ENCODE peak calls at places on chromosomes 16 and 17, in five cellular contexts. Z is GM12878, P is K562, U is H1, Y is HepG2. H is an unnamed sample.
A peak's percentile ranks its signal among the peaks of the same experiment; 100 is the strongest.

GRCh38 chr17:8695241-8695640 is 49.4 kb downstream of the CCDC42 start:
- DNase-seq in Z (no peak), P (no peak), U (no peak), Y (no peak), H (no peak)

GRCh38 chr17:50542795-50543774 is 3.9 kb upstream of the SPATA20 start:
- DNase-seq in Z (no peak), P (no peak), U (no peak), Y (peak; percentile 99), H (no peak)

GRCh38 chr17:30475206-30475605 is 2.0 kb upstream of the GOSR1 start:
- DNase-seq in Z (no peak), P (peak; percentile 6), U (no peak), Y (no peak), H (no peak)

GRCh38 chr17:50935201-50936124 is 69.3 kb upstream of the TOB1 start:
- DNase-seq in Z (no peak), P (no peak), U (no peak), Y (peak; percentile 63), H (no peak)

GRCh38 chr16:49458656-49459445 is 85.2 kb downstream of the C16orf78 start:
- DNase-seq in Z (no peak), P (no peak), U (no peak), Y (no peak), H (no peak)

GRCh38 chr17:3798273-3799180 is 2.5 kb downstream of the ITGAE start:
- DNase-seq in Z (no peak), P (no peak), U (no peak), Y (no peak), H (no peak)

GRCh38 chr17:70320642-70321345 is 151.5 kb downstream of the KCNJ2 start:
- DNase-seq in Z (no peak), P (no peak), U (no peak), Y (no peak), H (no peak)

GRCh38 chr16:17365591-17366298 is 105.0 kb downstream of the XYLT1 start:
- DNase-seq in Z (no peak), P (no peak), U (no peak), Y (no peak), H (no peak)

GRCh38 chr17:7774037-7774659 is 56.6 kb downstream of the DNAH2 start:
- DNase-seq in Z (no peak), P (peak; percentile 10), U (no peak), Y (peak; percentile 86), H (no peak)

GRCh38 chr16:64841482-64841881 is 280.4 kb downstream of the CDH11 start:
- DNase-seq in Z (no peak), P (no peak), U (no peak), Y (no peak), H (no peak)

GRCh38 chr16:71345031-71345430 is 13.5 kb upstream of the CALB2 start:
- DNase-seq in Z (no peak), P (no peak), U (no peak), Y (no peak), H (no peak)

GRCh38 chr16:17585449-17586080 is 114.8 kb upstream of the XYLT1 start:
- DNase-seq in Z (no peak), P (no peak), U (no peak), Y (no peak), H (no peak)

GRCh38 chr17:410674-411401 is 58.2 kb upstream of the RPH3AL start:
- DNase-seq in Z (no peak), P (peak; percentile 62), U (peak; percentile 52), Y (no peak), H (no peak)

GRCh38 chr16:66287416-66287815 is 79.1 kb upstream of the CDH5 start:
- DNase-seq in Z (no peak), P (no peak), U (no peak), Y (no peak), H (no peak)

GRCh38 chr16:65012357-65012756 is 109.5 kb downstream of the CDH11 start:
- DNase-seq in Z (no peak), P (no peak), U (no peak), Y (no peak), H (no peak)

GRCh38 chr17:10036511-10037061 is 131.5 kb upstream of the RCVRN start:
- DNase-seq in Z (no peak), P (no peak), U (no peak), Y (peak; percentile 52), H (no peak)

GRCh38 chr16:49478107-49478506 is 104.5 kb downstream of the C16orf78 start:
- DNase-seq in Z (peak; percentile 12), P (no peak), U (no peak), Y (no peak), H (peak; percentile 1)

GRCh38 chr17:6546069-6546718 is 10.2 kb downstream of the PITPNM3 start:
- DNase-seq in Z (peak; percentile 8), P (no peak), U (no peak), Y (no peak), H (no peak)

GRCh38 chr16:60748366-60748765 is 1287.9 kb downstream of the CDH8 start:
- DNase-seq in Z (no peak), P (no peak), U (no peak), Y (no peak), H (no peak)

GRCh38 chr17:42521036-42521435 is 15.0 kb upstream of the NAGLU start:
- DNase-seq in Z (no peak), P (no peak), U (no peak), Y (no peak), H (no peak)

GRCh38 chr16:29819506-29819905 is 756 bp upstream of the MVP start:
- DNase-seq in Z (no peak), P (no peak), U (no peak), Y (no peak), H (no peak)

GRCh38 chr16:29820271-29820701 is at the start of gene MVP:
- DNase-seq in Z (no peak), P (peak; percentile 51), U (peak; percentile 39), Y (no peak), H (no peak)

GRCh38 chr16:29820730-29821662 is 734 bp downstream of the MVP start:
- DNase-seq in Z (peak; percentile 41), P (no peak), U (no peak), Y (no peak), H (no peak)

GRCh38 chr16:29824589-29825144 is 4.4 kb downstream of the MVP start:
- DNase-seq in Z (no peak), P (no peak), U (no peak), Y (no peak), H (no peak)

GRCh38 chr16:29821663-29822115 is 1.4 kb downstream of the MVP start:
- DNase-seq in Z (no peak), P (no peak), U (no peak), Y (no peak), H (no peak)
- TF ChIP-seq ATF2 in Z (no peak), P (no peak), U (no peak), Y (no peak), H (no peak)

GRCh38 chr17:75517277-75517865 is 1.0 kb downstream of the TSEN54 start:
- DNase-seq in Z (no peak), P (no peak), U (no peak), Y (no peak), H (no peak)

GRCh38 chr17:75516255-75516618 is at the start of gene TSEN54:
- DNase-seq in Z (peak; percentile 33), P (peak; percentile 94), U (peak; percentile 93), Y (peak; percentile 78), H (peak; percentile 93)

GRCh38 chr17:75515523-75516254 is at the start of gene CASKIN2:
- DNase-seq in Z (peak; percentile 30), P (peak; percentile 92), U (peak; percentile 99), Y (peak; percentile 86), H (peak; percentile 98)

GRCh38 chr17:75518201-75518600 is 1.9 kb downstream of the TSEN54 start:
- DNase-seq in Z (peak; percentile 28), P (no peak), U (no peak), Y (no peak), H (no peak)

GRCh38 chr17:75516619-75517276 is 420 bp downstream of the TSEN54 start:
- DNase-seq in Z (no peak), P (peak; percentile 54), U (peak; percentile 70), Y (no peak), H (peak; percentile 46)
- TF ChIP-seq ATF2 in Z (no peak), P (no peak), U (no peak), Y (no peak), H (no peak)

DNA sequence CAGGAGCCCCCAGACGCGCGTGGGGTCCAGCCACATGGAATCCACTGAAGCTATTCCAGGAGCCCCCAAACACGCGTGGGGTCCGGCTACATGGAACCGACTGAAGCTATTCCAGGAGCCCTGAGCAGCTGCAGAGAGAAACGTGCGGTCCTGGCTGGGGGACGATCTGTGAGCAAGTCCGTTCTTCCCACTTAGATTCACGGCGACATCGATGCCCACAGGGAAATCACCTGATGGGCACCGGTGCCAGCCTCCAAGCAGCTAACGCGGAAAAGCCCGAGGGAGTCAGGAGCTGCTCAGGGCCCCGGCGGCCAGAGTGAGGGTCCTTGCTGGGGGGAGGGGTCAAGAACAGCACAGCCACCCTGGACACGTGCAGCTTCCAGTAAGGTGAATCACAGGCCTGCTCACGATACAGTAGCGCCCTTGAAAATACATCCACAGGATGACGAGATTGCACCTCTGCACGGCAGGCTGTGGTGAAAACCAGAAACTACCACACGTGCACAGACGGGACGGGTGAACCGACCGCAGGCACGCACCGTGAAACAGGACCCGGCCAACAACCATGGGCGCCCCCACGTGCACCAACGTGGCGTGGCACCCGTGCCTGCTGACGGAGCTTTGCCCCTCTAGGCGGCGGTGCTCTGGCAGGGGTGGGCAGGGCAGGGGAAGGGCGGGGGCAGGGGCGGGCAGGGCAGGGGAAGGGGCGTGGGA is 77.7 kb upstream of the GNG13 start:
- DNase-seq in Z (no peak), P (no peak), U (peak; percentile 72), Y (no peak), H (peak; percentile 69)
- TF ChIP-seq ATF2 in Z (no peak), P (no peak), U (no peak), Y (no peak), H (no peak)

GRCh38 chr17:31571124-31571892 is 179.8 kb downstream of the RAB11FIP4 start:
- DNase-seq in Z (no peak), P (no peak), U (no peak), Y (no peak), H (no peak)
- TF ChIP-seq ATF2 in Z (no peak), P (no peak), U (no peak), Y (no peak), H (no peak)

DNA sequence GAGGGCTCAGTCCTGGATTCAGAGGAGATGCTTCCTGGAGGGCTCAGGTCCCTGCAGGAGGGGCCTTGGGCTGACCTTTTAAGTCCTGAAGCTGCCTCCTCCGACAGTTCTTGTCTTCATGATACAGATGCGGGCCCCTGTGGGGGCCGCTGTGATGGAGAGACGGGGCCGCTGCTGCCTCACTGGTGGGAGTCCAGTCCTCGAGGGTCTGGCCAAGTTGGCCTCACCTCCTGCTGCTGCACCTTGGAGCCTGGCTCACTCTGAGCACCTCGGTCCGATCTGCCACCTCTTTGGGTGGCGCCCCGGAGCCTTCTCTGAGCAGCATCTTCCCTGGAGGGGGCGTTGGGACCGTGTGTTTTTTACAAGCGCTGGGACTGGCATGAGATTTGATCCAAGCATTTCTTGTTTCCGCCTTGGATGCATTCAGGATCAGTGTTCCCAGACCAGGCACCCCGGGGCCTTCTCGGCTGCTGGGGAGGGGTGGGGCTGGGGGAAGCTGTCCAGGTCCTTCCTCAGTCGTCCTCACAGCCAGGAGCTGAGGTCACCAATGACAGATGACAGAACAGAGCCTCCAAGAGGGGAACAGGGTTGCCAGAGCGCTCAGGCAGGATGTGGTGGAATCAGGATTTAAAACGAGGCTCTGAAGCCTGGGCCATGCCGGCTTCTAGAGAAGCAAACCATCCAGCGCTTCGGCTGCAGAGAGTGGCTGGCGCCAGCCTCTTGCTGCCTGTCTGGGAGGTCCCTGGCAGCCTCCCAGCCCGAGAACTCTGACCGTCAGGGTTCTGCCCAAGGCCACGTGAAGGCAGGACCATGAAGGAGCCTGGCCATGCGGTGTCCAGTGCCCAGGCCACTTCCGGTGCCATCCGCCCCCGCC is 78.9 kb downstream of the KLHDC4 start:
- DNase-seq in Z (no peak), P (no peak), U (no peak), Y (no peak), H (no peak)
- TF ChIP-seq ATF2 in Z (no peak), P (no peak), U (no peak), Y (no peak), H (no peak)

GRCh38 chr16:19913306-19913717 is 28.7 kb upstream of the GPRC5B start:
- DNase-seq in Z (no peak), P (no peak), U (no peak), Y (no peak), H (no peak)
- TF ChIP-seq ATF2 in Z (no peak), P (no peak), U (no peak), Y (no peak), H (no peak)

H was measured in WTC11.